ENCODE peak calls at places on chromosomes 7 and 10, in seven cellular contexts. S, W, N, F, G, T and D are unnamed samples.

GRCh38 chr7:15921576-15921975 is 235.1 kb upstream of the MEOX2 start:
- DNase-seq in S (no peak), W (no peak), N (no peak), F (peak), G (no peak), T (peak), D (no peak)

GRCh38 chr7:35820858-35821257 is 20.0 kb downstream of the SEPTIN7 start:
- DNase-seq in S (no peak), W (no peak), N (no peak), F (no peak), G (no peak), T (no peak), D (no peak)

GRCh38 chr10:75401569-75402485 is at the start of gene ZNF503:
- DNase-seq in S (peak), W (peak), N (peak), F (peak), G (peak), T (peak), D (peak)

GRCh38 chr7:139995034-139995915 is 67.5 kb downstream of the PARP12 start:
- DNase-seq in S (peak), W (no peak), N (peak), F (no peak), G (peak), T (peak), D (peak)

GRCh38 chr7:51062222-51062987 is 254.2 kb downstream of the COBL start:
- DNase-seq in S (no peak), W (no peak), N (no peak), F (no peak), G (no peak), T (no peak), D (peak)

GRCh38 chr7:116710764-116711452 is 38.9 kb downstream of the MET start:
- DNase-seq in S (no peak), W (no peak), N (no peak), F (no peak), G (no peak), T (no peak), D (no peak)

GRCh38 chr7:105638942-105639495 is 57.7 kb upstream of the EFCAB10 start:
- DNase-seq in S (no peak), W (no peak), N (no peak), F (no peak), G (peak), T (no peak), D (peak)

GRCh38 chr10:28722065-28722803 is 44.9 kb downstream of the BAMBI start:
- DNase-seq in S (peak), W (no peak), N (peak), F (peak), G (peak), T (peak), D (peak)

GRCh38 chr10:119268871-119269506 is 61.6 kb downstream of the GRK5 start:
- DNase-seq in S (no peak), W (no peak), N (no peak), F (peak), G (no peak), T (peak), D (no peak)

GRCh38 chr7:106421181-106421762 is 136.5 kb upstream of the NAMPT start:
- DNase-seq in S (peak), W (peak), N (peak), F (peak), G (peak), T (peak), D (peak)

GRCh38 chr7:91082038-91082437 is 182.2 kb upstream of the FZD1 start:
- DNase-seq in S (peak), W (peak), N (no peak), F (no peak), G (no peak), T (peak), D (peak)